ENCODE peak calls at places on chromosomes 5 and 9, in five cellular contexts. R, L, E, A and H are unnamed samples.

GRCh38 chr9:94611638-94612068 is 18.0 kb upstream of the FBP2 start:
- DNase-seq in L (no peak), E (no peak), A (no peak), R (no peak), H (no peak)

GRCh38 chr5:9545959-9546851 is at the start of gene SEMA5A:
- DNase-seq in E (no peak), A (peak; percentile 77), L (peak; percentile 88), R (peak; percentile 64), H (peak; percentile 80)

GRCh38 chr9:124343533-124344290 is 71.5 kb downstream of the PSMB7 start:
- DNase-seq in L (no peak), E (no peak), R (no peak), A (no peak), H (no peak)

GRCh38 chr5:139822553-139823425 is 27.2 kb downstream of the PSD2 start:
- DNase-seq in E (no peak), R (no peak), L (no peak), A (no peak), H (no peak)

GRCh38 chr5:107815109-107815508 is 144.4 kb upstream of the EFNA5 start:
- DNase-seq in R (no peak), L (no peak), A (no peak), E (no peak), H (no peak)

GRCh38 chr5:58383459-58383858 is 76.4 kb downstream of the PLK2 start:
- DNase-seq in A (no peak), E (no peak), L (no peak), R (no peak), H (no peak)

GRCh38 chr5:98308960-98309359 is 464.5 kb upstream of the RGMB start:
- DNase-seq in L (no peak), R (no peak), E (no peak), A (no peak), H (no peak)

GRCh38 chr9:136856078-136856474 is 3.9 kb downstream of the MAMDC4 start:
- DNase-seq in E (no peak), A (no peak), R (no peak), L (no peak), H (no peak)